ENCODE peak calls at places on chromosomes 4 and X, in nine cellular contexts. A, K, M, U, P, X, H, L and C are unnamed samples.
A peak's percentile ranks its signal among the peaks of the same experiment; 100 is the strongest.

GRCh38 chr4:38400946-38401345 is 263.1 kb upstream of the KLF3 start:
- DNase-seq in H (peak; percentile 1), U (no peak), M (no peak), K (no peak), L (no peak), X (no peak), P (no peak), A (no peak), C (peak; percentile 6)

GRCh38 chrX:24561121-24561520 is 86.0 kb downstream of the PCYT1B start:
- DNase-seq in X (peak; percentile 4), M (no peak), A (no peak), U (no peak), P (no peak), H (no peak), L (peak; percentile 44), K (no peak), C (no peak)

GRCh38 chr4:31620476-31620875 is 900.3 kb downstream of the PCDH7 start:
- DNase-seq in K (no peak), P (no peak), M (no peak), U (no peak), H (peak; percentile 36), A (peak; percentile 35), L (no peak), X (peak; percentile 20), C (no peak)

GRCh38 chrX:70176938-70177533 is at the start of gene DGAT2L6:
- DNase-seq in U (no peak), L (no peak), K (no peak), M (no peak), H (no peak), X (no peak), P (no peak), A (no peak), C (no peak)

GRCh38 chr4:40276541-40276940 is 58.6 kb upstream of the CHRNA9 start:
- DNase-seq in U (no peak), M (no peak), X (no peak), A (no peak), L (no peak), P (no peak), K (no peak), H (no peak), C (no peak)

GRCh38 chr4:149961876-149962597 is 116.2 kb upstream of the DCLK2 start:
- DNase-seq in L (no peak), A (peak; percentile 66), U (no peak), X (peak; percentile 46), H (peak; percentile 76), P (peak; percentile 38), K (no peak), M (no peak), C (no peak)

GRCh38 chr4:163523791-163524365 is 29.4 kb downstream of the TMA16 start:
- DNase-seq in K (no peak), X (no peak), H (no peak), M (no peak), L (no peak), P (no peak), U (no peak), A (no peak), C (no peak)

GRCh38 chr4:22129454-22130075 is 181.0 kb upstream of the KCNIP4 start:
- DNase-seq in A (peak; percentile 32), U (peak; percentile 22), M (peak; percentile 42), X (peak; percentile 51), H (peak; percentile 37), L (no peak), K (no peak), P (peak; percentile 25), C (no peak)

GRCh38 chr4:76781698-76782595 is 116.0 kb downstream of the SOWAHB start:
- DNase-seq in H (peak; percentile 97), U (no peak), P (no peak), L (no peak), M (no peak), X (peak; percentile 97), K (no peak), A (peak; percentile 97), C (peak; percentile 86)

GRCh38 chrX:9182041-9182440 is 148.1 kb upstream of the FAM9B start:
- DNase-seq in P (no peak), H (no peak), M (no peak), K (no peak), X (peak; percentile 42), L (no peak), A (no peak), U (no peak), C (no peak)

GRCh38 chr4:7876096-7876993 is 63.3 kb downstream of the AFAP1 start:
- DNase-seq in P (no peak), A (peak; percentile 58), H (peak; percentile 70), L (peak; percentile 75), X (peak; percentile 50), U (no peak), M (peak; percentile 20), K (no peak), C (no peak)

GRCh38 chrX:55818673-55819375 is 101.3 kb downstream of the RRAGB start:
- DNase-seq in K (no peak), L (no peak), A (no peak), P (no peak), U (no peak), M (no peak), H (no peak), X (no peak), C (no peak)

GRCh38 chrX:56564921-56565861 is 1.8 kb downstream of the UBQLN2 start:
- DNase-seq in L (no peak), U (no peak), A (no peak), X (peak; percentile 20), K (no peak), P (peak; percentile 21), H (no peak), M (peak; percentile 2), C (no peak)

GRCh38 chrX:118272237-118272636 is 73.7 kb upstream of the WDR44 start:
- DNase-seq in L (peak; percentile 42), K (no peak), H (no peak), P (no peak), M (no peak), A (peak; percentile 26), X (peak; percentile 41), U (no peak), C (no peak)
- TF ChIP-seq CTCF in L (no peak), K (no peak), H (no peak), P (no peak), M (no peak), A (no peak), X (no peak), U (no peak), C (no peak)

GRCh38 chr4:71945791-71946190 is 86.0 kb upstream of the NPFFR2 start:
- DNase-seq in P (no peak), L (no peak), A (no peak), U (no peak), M (no peak), X (no peak), K (no peak), H (no peak), C (no peak)

GRCh38 chr4:71944956-71945355 is 86.8 kb upstream of the NPFFR2 start:
- DNase-seq in X (no peak), U (no peak), K (no peak), M (no peak), L (peak; percentile 83), H (peak; percentile 2), A (peak; percentile 54), P (no peak), C (no peak)

GRCh38 chr4:71938776-71939175 is 93.0 kb upstream of the NPFFR2 start:
- DNase-seq in H (no peak), L (no peak), X (no peak), U (no peak), P (no peak), K (no peak), A (peak; percentile 70), M (no peak), C (no peak)

GRCh38 chr4:71941001-71941400 is 90.8 kb upstream of the NPFFR2 start:
- DNase-seq in P (peak; percentile 19), M (peak; percentile 18), L (peak; percentile 10), H (peak; percentile 7), K (no peak), A (no peak), U (peak; percentile 8), X (no peak), C (no peak)
- TF ChIP-seq CTCF in P (no peak), M (peak; percentile 44), L (peak; percentile 31), H (peak; percentile 62), K (peak; percentile 52), A (peak; percentile 29), U (peak; percentile 33), X (peak; percentile 38), C (peak; percentile 46)

GRCh38 chr4:1277667-1278335 is 11.9 kb upstream of the MAEA start:
- DNase-seq in X (no peak), M (no peak), L (no peak), K (no peak), P (no peak), U (no peak), A (no peak), H (no peak), C (no peak)
- TF ChIP-seq CTCF in X (no peak), M (no peak), L (no peak), K (no peak), P (no peak), U (no peak), A (no peak), H (no peak), C (peak; percentile 12)

DNA sequence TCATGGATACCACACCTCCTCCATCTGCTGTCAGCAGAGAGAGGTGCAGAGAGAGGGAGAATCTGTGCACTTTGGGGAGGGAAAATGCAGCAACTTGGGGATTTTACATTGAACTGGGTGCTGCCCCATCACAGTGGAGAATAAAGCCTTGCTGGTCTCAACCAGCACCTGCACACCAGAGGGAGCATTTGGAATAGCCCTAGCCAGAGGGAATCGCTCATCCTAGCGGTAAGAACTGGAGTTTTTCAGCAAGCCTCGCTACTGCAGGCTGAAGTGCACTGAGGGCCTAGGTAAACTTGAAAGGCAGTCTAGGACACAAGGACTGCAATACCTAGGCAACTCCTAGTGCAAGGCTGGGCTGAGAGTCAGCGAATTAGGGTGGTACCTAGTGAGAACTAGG is 148.7 kb downstream of the KDR start:
- DNase-seq in X (no peak), M (no peak), A (no peak), U (no peak), H (no peak), K (no peak), P (no peak), L (no peak), C (no peak)
- TF ChIP-seq CTCF in X (no peak), M (no peak), A (peak; percentile 5), U (no peak), H (peak; percentile 45), K (no peak), P (no peak), L (no peak), C (no peak)

DNA sequence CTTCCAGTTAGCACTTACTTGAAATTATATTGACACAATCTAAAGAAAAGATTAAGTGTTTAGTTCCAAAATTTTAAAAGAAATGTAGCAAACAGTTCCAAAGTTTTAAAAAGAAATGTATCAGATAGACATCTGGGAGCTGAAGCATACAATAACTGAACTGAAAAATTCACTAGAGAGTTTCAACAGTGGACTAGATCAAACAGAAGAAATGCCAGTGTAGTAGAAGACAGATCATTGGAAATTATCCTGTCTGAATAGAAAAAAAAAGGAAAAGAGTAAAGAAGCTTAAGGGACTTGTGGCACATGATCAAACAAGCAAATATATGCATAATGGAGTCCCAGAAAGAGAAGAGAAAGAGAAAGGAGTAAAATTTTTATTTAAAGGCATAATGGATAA is 261.4 kb downstream of the LAS1L start:
- DNase-seq in L (no peak), A (no peak), H (no peak), M (no peak), K (no peak), X (no peak), P (no peak), U (no peak), C (no peak)
- TF ChIP-seq CTCF in L (no peak), A (no peak), H (no peak), M (no peak), K (no peak), X (no peak), P (no peak), U (no peak), C (no peak)